ENCODE peak calls at places on chromosomes 5 and 9, in eight cellular contexts. I, U, V, Q, C, S, B and M are unnamed samples.

GRCh38 chr5:141402553-141403328 is at the start of gene PCDHGA9:
- DNase-seq in I (no peak), U (no peak), V (no peak), Q (no peak), C (peak; percentile 42), S (peak; percentile 45), B (no peak), M (no peak)

GRCh38 chr5:17441351-17441750 is 56.7 kb upstream of the TAF11L2 start:
- DNase-seq in I (no peak), U (no peak), V (no peak), Q (no peak), C (peak; percentile 49), S (no peak), B (no peak), M (no peak)

GRCh38 chr5:50744761-50745160 is 78.3 kb downstream of the PARP8 start:
- DNase-seq in I (no peak), U (no peak), V (no peak), Q (no peak), C (peak; percentile 5), S (no peak), B (no peak), M (no peak)

GRCh38 chr5:88732181-88732633 is 150.8 kb downstream of the MEF2C start:
- DNase-seq in I (no peak), U (no peak), V (no peak), Q (no peak), C (no peak), S (no peak), B (peak; percentile 98), M (no peak)

GRCh38 chr5:140108093-140109049 is 5.5 kb upstream of the PURA start:
- DNase-seq in I (no peak), U (no peak), V (no peak), Q (peak; percentile 83), C (no peak), S (no peak), B (no peak), M (no peak)

GRCh38 chr5:169202969-169203368 is 98.0 kb downstream of the SLIT3 start:
- DNase-seq in I (no peak), U (no peak), V (peak; percentile 35), Q (no peak), C (no peak), S (no peak), B (no peak), M (no peak)

GRCh38 chr5:128349044-128349629 is 188.9 kb downstream of the FBN2 start:
- DNase-seq in I (no peak), U (peak; percentile 61), V (peak; percentile 6), Q (no peak), C (peak; percentile 60), S (peak; percentile 11), B (no peak), M (no peak)

GRCh38 chr5:173493040-173493439 is 123.4 kb downstream of the BOD1 start:
- DNase-seq in I (no peak), U (no peak), V (no peak), Q (no peak), C (no peak), S (no peak), B (no peak), M (no peak)

GRCh38 chr5:4640793-4641192 is 499.3 kb upstream of the ADAMTS16 start:
- DNase-seq in I (no peak), U (no peak), V (peak; percentile 1), Q (no peak), C (no peak), S (no peak), B (no peak), M (no peak)

GRCh38 chr9:87226896-87227295 is 270.8 kb upstream of the DAPK1 start:
- DNase-seq in I (no peak), U (no peak), V (no peak), Q (no peak), C (no peak), S (no peak), B (no peak), M (no peak)

GRCh38 chr5:11054014-11054413 is 293.0 kb upstream of the DAP start:
- DNase-seq in I (no peak), U (no peak), V (no peak), Q (no peak), C (no peak), S (no peak), B (no peak), M (no peak)

GRCh38 chr9:88706193-88707112 is 171.5 kb downstream of the NXNL2 start:
- DNase-seq in I (no peak), U (no peak), V (no peak), Q (peak; percentile 95), C (no peak), S (no peak), B (no peak), M (no peak)

GRCh38 chr9:76458903-76459690 is at the start of gene GCNT1:
- DNase-seq in I (peak; percentile 81), U (peak; percentile 92), V (peak; percentile 73), Q (peak; percentile 53), C (peak; percentile 86), S (peak; percentile 79), B (peak; percentile 88), M (peak; percentile 93)

GRCh38 chr5:68845121-68845520 is 248.7 kb upstream of the SLC30A5 start:
- DNase-seq in I (no peak), U (no peak), V (peak; percentile 27), Q (no peak), C (no peak), S (no peak), B (no peak), M (no peak)

GRCh38 chr9:32350682-32351081 is 33.8 kb upstream of the ACO1 start:
- DNase-seq in I (no peak), U (no peak), V (peak; percentile 1), Q (no peak), C (peak; percentile 15), S (peak; percentile 44), B (peak; percentile 46), M (peak; percentile 26)

GRCh38 chr9:101566904-101567724 is 27.7 kb downstream of the PPP3R2 start:
- DNase-seq in I (no peak), U (no peak), V (peak; percentile 13), Q (no peak), C (peak; percentile 55), S (peak; percentile 76), B (peak; percentile 44), M (peak; percentile 24)

GRCh38 chr9:78167356-78167755 is 68.5 kb upstream of the CEP78 start:
- DNase-seq in I (no peak), U (no peak), V (no peak), Q (no peak), C (no peak), S (no peak), B (no peak), M (peak; percentile 86)

GRCh38 chr5:139414601-139415121 is 10.8 kb upstream of the SPATA24 start:
- DNase-seq in I (no peak), U (no peak), V (no peak), Q (no peak), C (no peak), S (peak; percentile 49), B (no peak), M (no peak)

GRCh38 chr5:14048434-14048833 is 94.7 kb upstream of the TRIO start:
- DNase-seq in I (no peak), U (no peak), V (no peak), Q (no peak), C (no peak), S (no peak), B (no peak), M (no peak)

GRCh38 chr5:54148858-54149257 is 161.5 kb downstream of the ARL15 start:
- DNase-seq in I (no peak), U (no peak), V (no peak), Q (no peak), C (no peak), S (no peak), B (no peak), M (no peak)

GRCh38 chr9:134307223-134307600 is 19.0 kb upstream of the RXRA start:
- DNase-seq in I (no peak), U (no peak), V (no peak), Q (no peak), C (no peak), S (no peak), B (no peak), M (no peak)

GRCh38 chr5:153619706-153620105 is 129.2 kb downstream of the GRIA1 start:
- DNase-seq in I (no peak), U (no peak), V (peak; percentile 4), Q (no peak), C (peak; percentile 78), S (no peak), B (peak; percentile 29), M (peak; percentile 86)

GRCh38 chr5:150598821-150599273 is 41.6 kb upstream of the SYNPO start:
- DNase-seq in I (no peak), U (no peak), V (no peak), Q (no peak), C (no peak), S (peak; percentile 29), B (no peak), M (no peak)

GRCh38 chr5:98309785-98310566 is 463.5 kb upstream of the RGMB start:
- DNase-seq in I (peak; percentile 99), U (no peak), V (peak; percentile 75), Q (no peak), C (peak; percentile 99), S (peak; percentile 95), B (peak; percentile 83), M (peak; percentile 95)

GRCh38 chr9:18457498-18457897 is 16.5 kb upstream of the ADAMTSL1 start:
- DNase-seq in I (no peak), U (no peak), V (no peak), Q (no peak), C (peak; percentile 51), S (no peak), B (no peak), M (no peak)

GRCh38 chr5:135951257-135951656 is 3.5 kb downstream of the LECT2 start:
- DNase-seq in I (no peak), U (no peak), V (no peak), Q (no peak), C (no peak), S (no peak), B (no peak), M (no peak)

GRCh38 chr5:131974956-131975726 is 29.7 kb upstream of the MEIKIN start:
- DNase-seq in I (no peak), U (no peak), V (no peak), Q (no peak), C (no peak), S (no peak), B (no peak), M (no peak)

GRCh38 chr5:15594922-15595568 is 95.1 kb downstream of the FBXL7 start:
- DNase-seq in I (no peak), U (no peak), V (no peak), Q (no peak), C (no peak), S (no peak), B (no peak), M (no peak)

GRCh38 chr9:7154650-7155049 is 396.9 kb downstream of the KDM4C start:
- DNase-seq in I (no peak), U (no peak), V (no peak), Q (no peak), C (no peak), S (no peak), B (no peak), M (no peak)

GRCh38 chr5:107359916-107360234 is 310.9 kb downstream of the EFNA5 start:
- DNase-seq in I (no peak), U (no peak), V (no peak), Q (no peak), C (peak; percentile 36), S (no peak), B (no peak), M (no peak)

GRCh38 chr5:45372629-45373028 is 323.6 kb downstream of the HCN1 start:
- DNase-seq in I (no peak), U (no peak), V (no peak), Q (no peak), C (no peak), S (no peak), B (no peak), M (no peak)

GRCh38 chr5:172766287-172767104 is 4.5 kb downstream of the DUSP1 start:
- DNase-seq in I (peak; percentile 61), U (no peak), V (peak; percentile 82), Q (peak; percentile 41), C (peak; percentile 47), S (peak; percentile 97), B (no peak), M (peak; percentile 94)

GRCh38 chr5:143403607-143404415 is at the start of gene NR3C1:
- DNase-seq in I (peak; percentile 70), U (peak; percentile 59), V (peak; percentile 68), Q (peak; percentile 81), C (peak; percentile 70), S (peak; percentile 92), B (peak; percentile 75), M (peak; percentile 78)

GRCh38 chr9:130239741-130240241 is 25.8 kb upstream of the HMCN2 start:
- DNase-seq in I (no peak), U (no peak), V (no peak), Q (no peak), C (peak; percentile 24), S (no peak), B (peak; percentile 18), M (no peak)